ENCODE peak calls at places on chromosomes 16 and 17, in seven cellular contexts. O is tibial nerve, J is endothelial cell, P is mucosa of gallbladder, U is naive B cell, Z is HEK293T, S is gastrocnemius medialis. V is an unnamed sample.

GRCh38 chr17:72661093-72661944 is 431.2 kb downstream of the SLC39A11 start:
- DNase-seq in O (no peak), J (no peak), P (peak; percentile 26), U (no peak), Z (no peak), S (no peak), V (no peak)

GRCh38 chr16:716250-716607 is 1.3 kb downstream of the METRN start:
- DNase-seq in O (peak; percentile 38), J (no peak), P (no peak), U (no peak), Z (no peak), S (no peak), V (no peak)

GRCh38 chr16:69613283-69614154 is 47.8 kb downstream of the NFAT5 start:
- DNase-seq in O (no peak), J (no peak), P (no peak), U (no peak), Z (no peak), S (peak; percentile 46), V (peak; percentile 52)

GRCh38 chr16:84514295-84514873 is 9.9 kb upstream of the MEAK7 start:
- DNase-seq in O (no peak), J (no peak), P (no peak), U (no peak), Z (no peak), S (no peak), V (no peak)

GRCh38 chr16:87492721-87493554 is at the start of gene ZCCHC14:
- DNase-seq in O (peak; percentile 99), J (peak; percentile 100), P (peak; percentile 99), U (peak; percentile 93), Z (peak; percentile 96), S (peak; percentile 99), V (peak; percentile 99)

GRCh38 chr16:81703177-81704155 is 75.6 kb upstream of the PLCG2 start:
- DNase-seq in O (no peak), J (no peak), P (no peak), U (no peak), Z (no peak), S (no peak), V (peak; percentile 70)

GRCh38 chr16:27432600-27432957 is 30.6 kb downstream of the IL21R start:
- DNase-seq in O (no peak), J (peak; percentile 1), P (peak; percentile 3), U (no peak), Z (peak; percentile 6), S (no peak), V (no peak)

GRCh38 chr17:58319181-58320162 is 9.1 kb downstream of the TSPOAP1 start:
- DNase-seq in O (no peak), J (no peak), P (no peak), U (no peak), Z (no peak), S (no peak), V (no peak)

GRCh38 chr17:61393550-61393903 is 6.1 kb upstream of the TBX2 start:
- DNase-seq in O (no peak), J (no peak), P (no peak), U (no peak), Z (no peak), S (peak; percentile 52), V (no peak)

GRCh38 chr16:69188716-69189115 is 1.8 kb downstream of the SNTB2 start:
- DNase-seq in O (no peak), J (no peak), P (no peak), U (no peak), Z (no peak), S (no peak), V (no peak)

GRCh38 chr17:2690165-2691068 is 21.1 kb downstream of the CLUH start:
- DNase-seq in O (no peak), J (no peak), P (no peak), U (no peak), Z (peak; percentile 7), S (peak; percentile 27), V (no peak)

GRCh38 chr17:62098623-62099231 is 33.6 kb upstream of the MED13 start:
- DNase-seq in O (no peak), J (no peak), P (no peak), U (peak; percentile 42), Z (no peak), S (no peak), V (no peak)

GRCh38 chr17:10033982-10034381 is 128.9 kb upstream of the RCVRN start:
- DNase-seq in O (no peak), J (no peak), P (peak; percentile 26), U (peak; percentile 18), Z (no peak), S (peak; percentile 57), V (no peak)

GRCh38 chr16:1818873-1819525 is 7.6 kb downstream of the HAGH start:
- DNase-seq in O (no peak), J (no peak), P (no peak), U (no peak), Z (no peak), S (no peak), V (no peak)

GRCh38 chr17:43026610-43027009 is 1.6 kb downstream of the RND2 start:
- DNase-seq in O (no peak), J (no peak), P (no peak), U (no peak), Z (no peak), S (no peak), V (no peak)

GRCh38 chr16:54875443-54875842 is 55.2 kb upstream of the IRX5 start:
- DNase-seq in O (no peak), J (no peak), P (no peak), U (no peak), Z (no peak), S (no peak), V (no peak)

GRCh38 chr16:68668266-68668665 is 23.2 kb downstream of the CDH3 start:
- DNase-seq in O (no peak), J (no peak), P (no peak), U (no peak), Z (no peak), S (no peak), V (no peak)

GRCh38 chr17:63133489-63133888 is 167.5 kb downstream of the TANC2 start:
- DNase-seq in O (no peak), J (no peak), P (no peak), U (no peak), Z (no peak), S (no peak), V (no peak)

GRCh38 chr17:64148017-64148631 is 18.2 kb upstream of the ERN1 start:
- DNase-seq in O (no peak), J (no peak), P (no peak), U (no peak), Z (no peak), S (no peak), V (no peak)

GRCh38 chr17:71284032-71284755 is 836.6 kb upstream of the SOX9 start:
- DNase-seq in O (no peak), J (no peak), P (no peak), U (no peak), Z (no peak), S (no peak), V (no peak)

GRCh38 chr17:78890111-78890897 is 12.7 kb downstream of the CEP295NL start:
- DNase-seq in O (peak; percentile 56), J (no peak), P (peak; percentile 58), U (peak; percentile 79), Z (no peak), S (peak; percentile 54), V (peak; percentile 51)

GRCh38 chr16:86018487-86018886 is 119.5 kb downstream of the IRF8 start:
- DNase-seq in O (no peak), J (no peak), P (peak; percentile 32), U (peak; percentile 66), Z (no peak), S (peak; percentile 19), V (peak; percentile 59)

GRCh38 chr17:65750166-65750565 is 188.7 kb upstream of the AXIN2 start:
- DNase-seq in O (no peak), J (no peak), P (no peak), U (no peak), Z (no peak), S (no peak), V (no peak)

GRCh38 chr16:85129846-85130706 is 17.8 kb upstream of the CIBAR2 start:
- DNase-seq in O (no peak), J (no peak), P (no peak), U (no peak), Z (no peak), S (peak; percentile 40), V (no peak)

GRCh38 chr17:71959129-71959528 is 161.7 kb upstream of the SOX9 start:
- DNase-seq in O (no peak), J (no peak), P (no peak), U (no peak), Z (peak; percentile 17), S (no peak), V (no peak)

GRCh38 chr17:2689411-2690164 is 22.0 kb downstream of the CLUH start:
- DNase-seq in O (no peak), J (no peak), P (no peak), U (no peak), Z (peak; percentile 7), S (peak; percentile 54), V (peak; percentile 33)

GRCh38 chr17:5555254-5555653 is 29.1 kb downstream of the NLRP1 start:
- DNase-seq in O (no peak), J (no peak), P (no peak), U (no peak), Z (peak; percentile 5), S (no peak), V (no peak)

GRCh38 chr17:39174907-39175694 is 9.1 kb upstream of the ARL5C start:
- DNase-seq in O (peak; percentile 59), J (peak; percentile 76), P (peak; percentile 80), U (peak; percentile 66), Z (peak; percentile 79), S (peak; percentile 77), V (peak; percentile 75)

GRCh38 chr17:70298929-70299529 is 129.7 kb downstream of the KCNJ2 start:
- DNase-seq in O (no peak), J (no peak), P (no peak), U (no peak), Z (no peak), S (no peak), V (no peak)

GRCh38 chr17:7843536-7844291 is 9.7 kb downstream of the KDM6B start:
- DNase-seq in O (peak; percentile 59), J (peak; percentile 83), P (peak; percentile 85), U (peak; percentile 96), Z (peak; percentile 66), S (peak; percentile 76), V (peak; percentile 94)